ENCODE peak calls at places on chromosomes 16 and 17, in seven cellular contexts. H is adrenal gland; E is lung; J is tibial artery; F is H1; O is CD4-positive, alpha-beta T cell; A is A549. S is an unnamed sample.
A peak's percentile ranks its signal among the peaks of the same experiment; 100 is the strongest.

GRCh38 chr17:82257473-82257872 is 16.0 kb downstream of the CSNK1D start:
- DNase-seq in E (no peak), F (no peak), J (no peak), O (peak; percentile 38), A (peak; percentile 74), H (no peak), S (peak; percentile 55)

GRCh38 chr17:82241183-82241925 is 12.5 kb downstream of the SLC16A3 start:
- DNase-seq in F (no peak), A (peak; percentile 74), J (peak; percentile 88), O (no peak), H (peak; percentile 94), E (peak; percentile 80), S (peak; percentile 21)

GRCh38 chr16:27485811-27486210 is 63.9 kb downstream of the GTF3C1 start:
- DNase-seq in E (no peak), A (no peak), H (no peak), O (no peak), J (no peak), F (no peak), S (no peak)

GRCh38 chr17:66549731-66550207 is 247.4 kb downstream of the PRKCA start:
- DNase-seq in O (no peak), E (no peak), H (no peak), J (no peak), A (peak; percentile 60), F (no peak), S (no peak)

GRCh38 chr16:9013508-9013864 is 49.8 kb upstream of the USP7 start:
- DNase-seq in J (no peak), F (no peak), H (no peak), O (no peak), A (no peak), E (no peak), S (no peak)

GRCh38 chr16:61237804-61238485 is 798.3 kb downstream of the CDH8 start:
- DNase-seq in E (no peak), O (no peak), A (no peak), H (no peak), F (no peak), J (no peak), S (no peak)

GRCh38 chr16:2586241-2586640 is 48.4 kb downstream of the PDPK1 start:
- DNase-seq in O (no peak), A (no peak), E (no peak), J (no peak), F (peak; percentile 71), H (no peak), S (no peak)

GRCh38 chr17:75822119-75822799 is 21.9 kb downstream of the UNC13D start:
- DNase-seq in E (peak; percentile 52), H (peak; percentile 73), J (no peak), O (peak; percentile 38), A (no peak), F (no peak), S (no peak)

GRCh38 chr17:42748202-42748905 is 3.5 kb upstream of the EZH1 start:
- DNase-seq in H (peak; percentile 13), A (no peak), E (no peak), O (no peak), F (no peak), J (peak; percentile 73), S (no peak)

GRCh38 chr17:44917456-44917855 is 2.2 kb upstream of the GFAP start:
- DNase-seq in J (no peak), A (no peak), O (no peak), E (no peak), F (no peak), H (no peak), S (no peak)

GRCh38 chr16:54443352-54443751 is 156.8 kb upstream of the IRX3 start:
- DNase-seq in F (no peak), A (no peak), E (no peak), H (no peak), O (no peak), J (no peak), S (no peak)

GRCh38 chr17:83136156-83136555 is 56.7 kb downstream of the METRNL start:
- DNase-seq in O (no peak), A (no peak), H (no peak), J (no peak), F (no peak), E (no peak), S (no peak)

GRCh38 chr17:82794781-82795505 is 43.1 kb downstream of the TBCD start:
- DNase-seq in E (no peak), J (no peak), F (no peak), H (no peak), O (no peak), A (no peak), S (no peak)

GRCh38 chr17:40363480-40363838 is 1.1 kb downstream of the GJD3 start:
- DNase-seq in J (no peak), A (peak; percentile 63), O (no peak), E (no peak), H (no peak), F (peak; percentile 65), S (no peak)

GRCh38 chr17:40168262-40168832 is 8.9 kb upstream of the RAPGEFL1 start:
- DNase-seq in H (peak; percentile 41), F (peak; percentile 59), E (no peak), O (no peak), J (no peak), A (peak; percentile 77), S (peak; percentile 16)

GRCh38 chr17:48153711-48154642 is 46.4 kb downstream of the SNX11 start:
- DNase-seq in O (no peak), J (no peak), H (peak; percentile 47), A (peak; percentile 74), E (no peak), F (no peak), S (no peak)

GRCh38 chr16:76970087-76970744 is 220.8 kb upstream of the MON1B start:
- DNase-seq in F (no peak), A (peak; percentile 83), H (peak; percentile 50), E (no peak), O (no peak), J (no peak), S (no peak)

GRCh38 chr16:55367301-55367745 is 43.3 kb downstream of the IRX6 start:
- DNase-seq in E (no peak), J (no peak), A (no peak), F (no peak), O (no peak), H (no peak), S (no peak)

GRCh38 chr17:81241648-81242420 is 2.7 kb downstream of the NDUFAF8 start:
- DNase-seq in E (peak; percentile 50), A (peak; percentile 63), O (peak; percentile 59), H (peak; percentile 45), F (peak; percentile 97), J (peak; percentile 52), S (peak; percentile 37)

GRCh38 chr17:55463600-55463999 is 42.0 kb upstream of the MMD start:
- DNase-seq in H (no peak), E (no peak), J (no peak), F (no peak), O (no peak), A (no peak), S (no peak)

GRCh38 chr16:35711435-35711834 is 2252.0 kb downstream of the TP53TG3F start:
- DNase-seq in F (no peak), A (no peak), H (no peak), O (no peak), E (peak; percentile 17), J (no peak), S (no peak)

GRCh38 chr16:29961127-29961478 is 776 bp upstream of the TMEM219 start:
- DNase-seq in F (no peak), A (no peak), E (no peak), H (no peak), O (no peak), J (no peak), S (no peak)

DNA sequence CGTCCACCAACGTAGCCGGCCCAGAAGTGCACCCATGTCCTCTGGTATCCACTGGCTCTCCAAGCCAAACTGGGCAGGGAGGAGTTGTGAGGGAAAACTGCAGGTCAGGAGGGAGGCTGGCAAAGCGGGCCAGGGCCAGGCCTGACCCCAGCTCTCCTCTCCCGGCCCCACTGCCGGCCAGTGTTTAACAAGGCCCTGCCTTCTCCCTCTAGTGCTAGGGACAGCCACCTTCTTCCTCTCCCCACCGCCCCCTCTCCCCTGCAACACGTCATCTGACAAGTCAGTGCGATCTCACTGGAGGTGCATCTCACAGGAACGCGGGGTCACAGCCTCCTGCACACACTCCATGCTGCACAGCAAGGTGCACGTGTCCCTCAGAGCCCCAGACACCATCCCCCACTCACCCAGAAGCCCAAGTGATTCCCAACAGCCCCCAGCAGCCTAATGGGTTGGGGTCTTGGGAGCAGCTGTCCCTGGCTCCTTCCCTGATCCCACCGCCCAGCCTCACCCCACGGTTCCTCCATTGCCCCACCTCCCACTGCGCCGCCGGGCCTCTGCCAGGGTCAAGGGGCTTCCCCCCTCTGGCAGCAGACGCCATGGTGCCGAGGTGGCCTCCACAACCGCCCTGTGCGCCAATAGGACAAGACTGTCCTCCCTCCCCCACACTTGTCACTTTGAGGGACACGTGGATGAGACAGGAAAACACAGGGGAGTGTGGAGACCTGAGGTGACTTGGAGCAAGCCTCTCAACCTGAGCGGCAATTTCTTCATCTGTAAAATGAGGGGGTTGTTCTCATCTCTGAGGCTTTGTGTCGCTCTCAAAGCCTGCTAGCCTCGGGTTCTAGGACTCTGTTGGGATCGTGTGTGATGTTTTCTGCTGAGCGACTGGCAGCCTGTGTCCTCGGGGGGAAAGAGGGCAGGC is 1.1 kb upstream of the ACE start:
- DNase-seq in A (no peak), E (no peak), O (no peak), F (peak; percentile 54), H (no peak), J (no peak), S (peak; percentile 53)
- H3K27ac ChIP-seq in A (no peak overlapping the region), E (no peak overlapping the region), O (no peak overlapping the region), F (no peak overlapping the region), H (peak overlapping the region; percentile 75), J (no peak overlapping the region), S (peak overlapping the region; percentile 30)

GRCh38 chr17:1590031-1590746 is 27.6 kb upstream of the PITPNA start:
- DNase-seq in E (peak; percentile 72), F (no peak), H (peak; percentile 95), O (no peak), J (peak; percentile 75), A (peak; percentile 90), S (no peak)
- H3K27ac ChIP-seq in E (peak overlapping the region; percentile 75), F (no peak overlapping the region), H (peak overlapping the region; percentile 61), O (no peak overlapping the region), J (peak overlapping the region; percentile 80), A (peak overlapping the region; percentile 76), S (no peak overlapping the region)

GRCh38 chr16:4801051-4801961 is 1.1 kb downstream of the ROGDI start:
- DNase-seq in F (no peak), J (no peak), A (no peak), O (no peak), E (no peak), H (no peak), S (no peak)
- H3K27ac ChIP-seq in F (no peak overlapping the region), J (peak overlapping the region; percentile 82), A (peak overlapping the region; percentile 72), O (peak overlapping the region; percentile 91), E (peak overlapping the region; percentile 90), H (peak overlapping the region; percentile 75), S (peak overlapping the region; percentile 97)

DNA sequence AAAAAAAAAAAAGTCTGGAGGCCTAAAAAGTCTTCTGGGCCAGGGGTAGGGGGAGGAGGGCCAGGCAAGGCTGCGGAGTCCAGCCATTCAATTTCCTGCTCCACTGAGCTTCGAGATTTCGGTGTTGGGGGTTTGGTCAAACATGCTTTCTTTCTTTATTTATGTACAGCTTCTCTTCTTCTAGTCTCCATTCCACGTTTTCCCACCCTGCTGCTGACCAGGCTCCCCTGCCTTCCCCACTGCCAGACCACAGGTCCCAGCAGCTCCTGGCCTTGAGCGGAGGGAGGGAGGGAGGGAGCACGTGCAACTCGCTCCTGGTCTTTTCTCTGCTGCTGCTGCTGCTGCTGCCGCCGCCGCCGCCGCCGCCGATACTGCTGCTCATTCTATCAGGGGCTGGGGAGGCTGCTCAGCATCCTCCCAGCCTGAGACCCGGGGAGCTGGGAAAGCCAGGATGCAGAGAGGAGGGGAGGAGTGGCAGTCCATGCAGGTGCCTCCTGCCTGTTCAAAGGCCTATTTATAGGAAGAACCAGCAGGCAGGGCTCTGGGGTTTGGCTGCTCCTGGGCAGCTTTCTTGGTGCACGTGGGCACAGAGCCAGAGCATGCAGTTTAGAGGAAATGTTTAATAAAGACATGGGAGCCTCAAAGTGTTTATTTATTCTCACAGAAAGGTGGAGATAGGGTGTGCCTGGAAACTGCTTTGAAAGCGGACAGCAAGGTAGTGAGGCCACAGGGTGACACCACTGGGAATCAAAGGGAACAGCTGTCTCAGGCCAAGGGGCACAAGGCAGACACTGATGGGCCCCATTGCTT is 23.4 kb upstream of the ZFHX3 start:
- DNase-seq in E (no peak), H (peak; percentile 85), J (no peak), O (no peak), F (peak; percentile 70), A (peak; percentile 67), S (no peak)
- H3K27ac ChIP-seq in E (no peak overlapping the region), H (peak overlapping the region; percentile 79), J (peak overlapping the region; percentile 99), O (no peak overlapping the region), F (no peak overlapping the region), A (peak overlapping the region; percentile 94), S (no peak overlapping the region)

S was measured in caudate nucleus.